ENCODE peak calls at places on chromosomes 2 and 18, in five cellular contexts. N is CD4-positive, alpha-beta memory T cell; H is psoas muscle; Z is upper lobe of right lung; T is fibroblast of lung. S is an unnamed sample.

GRCh38 chr18:67301592-67301991 is 214.9 kb downstream of the DSEL start:
- DNase-seq in Z (no peak), H (no peak), N (no peak), T (peak; percentile 28), S (no peak)

GRCh38 chr2:1728821-1729220 is 15.5 kb downstream of the PXDN start:
- DNase-seq in T (peak; percentile 67), H (no peak), Z (peak; percentile 78), N (no peak), S (no peak)

GRCh38 chr18:75208836-75209128 is 157 bp downstream of the PTGR3 start:
- DNase-seq in H (no peak), N (peak; percentile 50), Z (no peak), T (no peak), S (no peak)

GRCh38 chr2:66733361-66733760 is 298.4 kb downstream of the MEIS1 start:
- DNase-seq in Z (no peak), N (no peak), H (no peak), T (no peak), S (no peak)

GRCh38 chr2:178761759-178762371 is 45.4 kb downstream of the TTN start:
- DNase-seq in H (no peak), N (no peak), Z (no peak), T (peak; percentile 36), S (peak; percentile 25)

GRCh38 chr2:113283704-113284284 is 5.1 kb upstream of the PAX8 start:
- DNase-seq in N (no peak), T (peak; percentile 96), Z (peak; percentile 82), H (no peak), S (peak; percentile 88)

GRCh38 chr2:85539361-85540130 is 578 bp downstream of the MAT2A start:
- DNase-seq in T (peak; percentile 61), Z (peak; percentile 89), H (peak; percentile 89), N (peak; percentile 82), S (peak; percentile 37)

GRCh38 chr2:107008843-107009242 is 122.9 kb upstream of the ST6GAL2 start:
- DNase-seq in Z (no peak), N (no peak), T (no peak), H (no peak), S (no peak)

GRCh38 chr2:191927319-191927867 is 80.5 kb upstream of the CAVIN2 start:
- DNase-seq in H (no peak), Z (no peak), N (no peak), T (peak; percentile 98), S (peak; percentile 92)

GRCh38 chr2:49210191-49210590 is 55.9 kb upstream of the FSHR start:
- DNase-seq in H (no peak), T (no peak), Z (no peak), N (no peak), S (no peak)

GRCh38 chr2:55431982-55432627 is 12.4 kb upstream of the CCDC88A start:
- DNase-seq in H (no peak), Z (no peak), N (no peak), T (peak; percentile 25), S (no peak)

GRCh38 chr18:74278058-74278457 is 13.7 kb downstream of the CYB5A start:
- DNase-seq in N (no peak), H (no peak), Z (no peak), T (no peak), S (no peak)

GRCh38 chr2:60735496-60736250 is 20.4 kb upstream of the PAPOLG start:
- DNase-seq in H (no peak), T (no peak), Z (no peak), N (no peak), S (no peak)

GRCh38 chr2:167294031-167294774 is 405.9 kb downstream of the XIRP2 start:
- DNase-seq in T (peak; percentile 32), Z (peak; percentile 54), H (peak; percentile 52), N (no peak), S (peak; percentile 8)

GRCh38 chr18:31723998-31724711 is 36.5 kb downstream of the SLC25A52 start:
- DNase-seq in H (peak; percentile 78), T (peak; percentile 14), Z (peak; percentile 64), N (no peak), S (no peak)
- H3K4me3 ChIP-seq in H (peak overlapping the region; percentile 88), T (peak overlapping the region; percentile 38), Z (peak overlapping the region; percentile 55), N (no peak overlapping the region), S (peak overlapping the region; percentile 57)

GRCh38 chr2:127050803-127051115 is 56.2 kb downstream of the BIN1 start:
- DNase-seq in H (peak; percentile 73), Z (peak; percentile 60), T (no peak), N (peak; percentile 30), S (no peak)
- H3K27ac ChIP-seq in H (peak overlapping the region; percentile 75), Z (no peak overlapping the region), T (no peak overlapping the region), N (no peak overlapping the region), S (no peak overlapping the region)

GRCh38 chr2:241844831-241845578 is 13.7 kb downstream of the PDCD1 start:
- DNase-seq in N (no peak), T (no peak), H (no peak), Z (no peak), S (no peak)
- H3K4me3 ChIP-seq in N (no peak overlapping the region), T (no peak overlapping the region), H (peak overlapping the region; percentile 60), Z (peak overlapping the region; percentile 42), S (no peak overlapping the region)

GRCh38 chr2:120901213-120901612 is 165.5 kb downstream of the GLI2 start:
- DNase-seq in T (no peak), Z (no peak), H (peak; percentile 36), N (no peak), S (no peak)

GRCh38 chr2:120904379-120904778 is 168.7 kb downstream of the GLI2 start:
- DNase-seq in H (peak; percentile 44), N (no peak), Z (no peak), T (no peak), S (no peak)

GRCh38 chr2:120905298-120905697 is 169.6 kb downstream of the GLI2 start:
- DNase-seq in Z (no peak), T (no peak), H (no peak), N (no peak), S (no peak)

GRCh38 chr2:120904825-120905224 is 169.2 kb downstream of the GLI2 start:
- DNase-seq in Z (no peak), H (peak; percentile 34), N (no peak), T (no peak), S (no peak)

GRCh38 chr2:120902532-120903088 is 166.9 kb downstream of the GLI2 start:
- DNase-seq in N (no peak), T (no peak), Z (no peak), H (peak; percentile 10), S (no peak)
- H3K27ac ChIP-seq in N (no peak overlapping the region), T (no peak overlapping the region), Z (no peak overlapping the region), H (no peak overlapping the region), S (no peak overlapping the region)

GRCh38 chr18:58712930-58713329 is 41.7 kb downstream of the MALT1 start:
- DNase-seq in Z (no peak), T (no peak), N (no peak), H (no peak), S (no peak)

GRCh38 chr18:58714821-58715220 is 43.6 kb downstream of the MALT1 start:
- DNase-seq in N (no peak), H (no peak), T (no peak), Z (no peak), S (no peak)

GRCh38 chr18:58715540-58715939 is 44.3 kb downstream of the MALT1 start:
- DNase-seq in N (no peak), Z (no peak), T (no peak), H (no peak), S (no peak)

GRCh38 chr18:58714259-58714658 is 43.0 kb downstream of the MALT1 start:
- DNase-seq in H (no peak), T (no peak), Z (no peak), N (no peak), S (no peak)

GRCh38 chr18:58716046-58716766 is 44.9 kb downstream of the MALT1 start:
- DNase-seq in T (peak; percentile 15), N (no peak), Z (no peak), H (no peak), S (peak; percentile 43)
- H3K4me3 ChIP-seq in T (no peak overlapping the region), N (no peak overlapping the region), Z (no peak overlapping the region), H (no peak overlapping the region), S (no peak overlapping the region)

GRCh38 chr18:76824136-76824676 is 1.8 kb downstream of the ZNF236 start:
- DNase-seq in Z (no peak), H (no peak), T (peak; percentile 16), N (no peak), S (no peak)

GRCh38 chr18:76822510-76823165 is at the start of gene ZNF236:
- DNase-seq in N (peak; percentile 61), T (peak; percentile 81), Z (peak; percentile 90), H (peak; percentile 88), S (no peak)

GRCh38 chr18:76824754-76825153 is 2.4 kb downstream of the ZNF236 start:
- DNase-seq in N (no peak), H (no peak), Z (no peak), T (no peak), S (no peak)

GRCh38 chr18:76823166-76823539 is 796 bp downstream of the ZNF236 start:
- DNase-seq in H (peak; percentile 63), T (no peak), N (peak; percentile 41), Z (peak; percentile 73), S (no peak)

DNA sequence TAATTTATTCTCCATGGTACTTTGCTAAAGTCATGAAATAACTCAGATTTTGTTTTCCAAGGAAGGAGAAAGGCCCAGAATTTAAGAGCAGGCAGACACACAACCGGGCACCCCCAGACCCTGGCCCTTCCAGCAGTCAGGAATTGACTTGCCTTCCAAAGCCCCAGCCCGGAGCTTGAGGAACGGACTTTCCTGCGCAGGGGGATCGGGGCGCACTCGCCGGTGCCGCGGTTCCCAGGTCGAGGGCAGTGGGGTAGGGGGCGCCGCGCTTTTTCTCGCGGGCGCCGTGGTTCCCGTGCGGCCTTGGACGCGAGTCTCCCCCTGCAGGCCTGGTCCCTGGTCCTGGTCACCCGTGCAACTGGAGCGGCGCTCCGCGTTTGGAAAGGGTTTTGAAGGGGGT is 1.2 kb downstream of the ZNF236 start:
- DNase-seq in T (peak; percentile 38), H (no peak), N (peak; percentile 38), Z (peak; percentile 71), S (no peak)
- H3K27ac ChIP-seq in T (no peak overlapping the region), H (peak overlapping the region; percentile 55), N (peak overlapping the region; percentile 12), Z (peak overlapping the region; percentile 83), S (no peak overlapping the region)

GRCh38 chr2:233936089-233936488 is 18.9 kb downstream of the TRPM8 start:
- DNase-seq in H (no peak), N (no peak), Z (no peak), T (no peak), S (no peak)

GRCh38 chr2:233942731-233943130 is 25.6 kb downstream of the TRPM8 start:
- DNase-seq in H (no peak), Z (no peak), T (no peak), N (no peak), S (no peak)

GRCh38 chr2:233940376-233941276 is 23.5 kb downstream of the TRPM8 start:
- DNase-seq in Z (no peak), N (no peak), T (no peak), H (no peak), S (no peak)

GRCh38 chr2:233935426-233935825 is 18.3 kb downstream of the TRPM8 start:
- DNase-seq in N (no peak), Z (no peak), H (no peak), T (no peak), S (no peak)

GRCh38 chr2:233938676-233939370 is 21.6 kb downstream of the TRPM8 start:
- DNase-seq in Z (no peak), H (no peak), T (no peak), N (no peak), S (no peak)
- H3K4me3 ChIP-seq in Z (no peak overlapping the region), H (no peak overlapping the region), T (no peak overlapping the region), N (no peak overlapping the region), S (peak overlapping the region; percentile 29)

GRCh38 chr2:118310016-118310877 is 222.0 kb downstream of the INSIG2 start:
- DNase-seq in Z (peak; percentile 71), H (peak; percentile 64), N (peak; percentile 75), T (peak; percentile 58), S (peak; percentile 27)
- H3K27ac ChIP-seq in Z (no peak overlapping the region), H (peak overlapping the region; percentile 34), N (peak overlapping the region; percentile 66), T (peak overlapping the region; percentile 51), S (no peak overlapping the region)